ENCODE peak calls at places on chromosomes 11 and 22, in eight cellular contexts. X, K, A, V, P, B, Q and C are unnamed samples.
A peak's percentile ranks its signal among the peaks of the same experiment; 100 is the strongest.

GRCh38 chr22:42217752-42218280 is 52.6 kb downstream of the TCF20 start:
- DNase-seq in X (no peak), K (peak; percentile 50), A (no peak), V (no peak), P (no peak), B (no peak), Q (no peak), C (no peak)

GRCh38 chr11:102757823-102758549 is 22.4 kb downstream of the MMP10 start:
- DNase-seq in X (no peak), K (no peak), A (peak; percentile 92), V (no peak), P (peak; percentile 82), B (no peak), Q (no peak), C (no peak)

GRCh38 chr11:31437742-31438435 is 68.2 kb downstream of the DNAJC24 start:
- DNase-seq in X (no peak), K (no peak), A (peak; percentile 38), V (no peak), P (no peak), B (no peak), Q (no peak), C (no peak)

GRCh38 chr11:76614471-76615183 is 55.9 kb downstream of the LRRC32 start:
- DNase-seq in X (no peak), K (no peak), A (no peak), V (no peak), P (peak; percentile 55), B (peak; percentile 74), Q (no peak), C (peak; percentile 63)

GRCh38 chr11:134361661-134362060 is 29.9 kb downstream of the GLB1L2 start:
- DNase-seq in X (no peak), K (no peak), A (no peak), V (no peak), P (no peak), B (no peak), Q (peak; percentile 20), C (peak; percentile 3)

GRCh38 chr11:113131036-113131775 is 170.0 kb downstream of the NCAM1 start:
- DNase-seq in X (no peak), K (no peak), A (no peak), V (no peak), P (no peak), B (no peak), Q (no peak), C (peak; percentile 82)

GRCh38 chr11:61706452-61707400 is 26.5 kb downstream of the DAGLA start:
- DNase-seq in X (no peak), K (no peak), A (no peak), V (peak; percentile 39), P (no peak), B (peak; percentile 38), Q (no peak), C (no peak)

GRCh38 chr11:76553554-76554476 is 109.0 kb downstream of the EMSY start:
- DNase-seq in X (no peak), K (no peak), A (no peak), V (no peak), P (no peak), B (no peak), Q (no peak), C (no peak)

GRCh38 chr22:49525776-49526535 is 301.7 kb downstream of the BRD1 start:
- DNase-seq in X (no peak), K (no peak), A (no peak), V (no peak), P (no peak), B (no peak), Q (no peak), C (no peak)

GRCh38 chr11:128625766-128626165 is 38.4 kb upstream of the ETS1 start:
- DNase-seq in X (no peak), K (no peak), A (no peak), V (no peak), P (no peak), B (no peak), Q (no peak), C (no peak)

GRCh38 chr11:18352581-18352980 is 30.2 kb downstream of the GTF2H1 start:
- DNase-seq in X (no peak), K (no peak), A (no peak), V (no peak), P (peak; percentile 24), B (no peak), Q (no peak), C (no peak)

GRCh38 chr22:17569971-17570511 is 6.7 kb downstream of the SLC25A18 start:
- DNase-seq in X (no peak), K (no peak), A (no peak), V (no peak), P (peak; percentile 80), B (no peak), Q (no peak), C (no peak)

GRCh38 chr11:75272391-75272790 is 31.8 kb downstream of the TPBGL start:
- DNase-seq in X (no peak), K (no peak), A (no peak), V (no peak), P (no peak), B (no peak), Q (no peak), C (peak; percentile 0)

GRCh38 chr11:16403448-16403803 is 47.1 kb upstream of the SOX6 start:
- DNase-seq in X (no peak), K (no peak), A (no peak), V (no peak), P (no peak), B (no peak), Q (no peak), C (no peak)
- H3K27me3 ChIP-seq in X (no peaks in the 10 kb centered on the region), K (peaks cover 15% of the 10 kb centered on the region), A (no peaks in the 10 kb centered on the region), V (no peaks in the 10 kb centered on the region), P (peaks cover 64% of the 10 kb centered on the region), B (no peaks in the 10 kb centered on the region), Q (no peaks in the 10 kb centered on the region), C (no peaks in the 10 kb centered on the region)

GRCh38 chr22:44202261-44202789 is 21.6 kb downstream of the PARVG start:
- DNase-seq in X (peak; percentile 60), K (no peak), A (peak; percentile 2), V (no peak), P (peak; percentile 77), B (no peak), Q (no peak), C (no peak)

GRCh38 chr22:44201556-44202129 is 20.9 kb downstream of the PARVG start:
- DNase-seq in X (peak; percentile 33), K (no peak), A (no peak), V (no peak), P (no peak), B (peak; percentile 37), Q (no peak), C (no peak)

GRCh38 chr22:44204937-44205712 is 24.4 kb downstream of the PARVG start:
- DNase-seq in X (no peak), K (no peak), A (no peak), V (no peak), P (no peak), B (no peak), Q (no peak), C (no peak)

GRCh38 chr22:44200855-44201550 is 20.3 kb downstream of the PARVG start:
- DNase-seq in X (peak; percentile 39), K (no peak), A (no peak), V (no peak), P (peak; percentile 32), B (no peak), Q (no peak), C (no peak)

DNA sequence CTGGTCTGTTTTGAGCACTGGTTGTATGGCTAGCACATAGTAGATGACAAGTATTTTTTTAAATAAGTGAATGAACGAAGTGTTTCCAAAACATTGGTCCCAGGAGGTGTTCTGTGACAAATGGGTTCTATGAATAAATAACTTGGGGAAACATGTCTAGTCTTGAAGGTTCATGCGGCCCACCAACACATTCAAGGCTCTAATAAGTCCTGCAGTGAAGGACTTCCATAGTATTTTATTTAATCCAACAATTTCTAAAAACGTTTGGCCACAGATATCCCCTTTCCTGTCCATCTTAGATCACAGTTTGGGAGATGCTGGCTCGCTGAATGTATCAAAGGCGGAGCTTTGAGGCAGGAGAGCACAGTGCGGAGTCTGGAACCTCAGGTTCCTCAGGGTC is 22.5 kb downstream of the PARVG start:
- DNase-seq in X (no peak), K (no peak), A (no peak), V (no peak), P (no peak), B (no peak), Q (no peak), C (no peak)
- H3K4me1 ChIP-seq in X (peaks cover 17% of the 10 kb centered on the region), K (no peaks in the 10 kb centered on the region), A (peaks cover 12% of the 10 kb centered on the region), V (peaks cover 5% of the 10 kb centered on the region), P (peaks cover 5% of the 10 kb centered on the region), B (peaks cover 6% of the 10 kb centered on the region), Q (no peaks in the 10 kb centered on the region), C (peaks cover 2% of the 10 kb centered on the region)

DNA sequence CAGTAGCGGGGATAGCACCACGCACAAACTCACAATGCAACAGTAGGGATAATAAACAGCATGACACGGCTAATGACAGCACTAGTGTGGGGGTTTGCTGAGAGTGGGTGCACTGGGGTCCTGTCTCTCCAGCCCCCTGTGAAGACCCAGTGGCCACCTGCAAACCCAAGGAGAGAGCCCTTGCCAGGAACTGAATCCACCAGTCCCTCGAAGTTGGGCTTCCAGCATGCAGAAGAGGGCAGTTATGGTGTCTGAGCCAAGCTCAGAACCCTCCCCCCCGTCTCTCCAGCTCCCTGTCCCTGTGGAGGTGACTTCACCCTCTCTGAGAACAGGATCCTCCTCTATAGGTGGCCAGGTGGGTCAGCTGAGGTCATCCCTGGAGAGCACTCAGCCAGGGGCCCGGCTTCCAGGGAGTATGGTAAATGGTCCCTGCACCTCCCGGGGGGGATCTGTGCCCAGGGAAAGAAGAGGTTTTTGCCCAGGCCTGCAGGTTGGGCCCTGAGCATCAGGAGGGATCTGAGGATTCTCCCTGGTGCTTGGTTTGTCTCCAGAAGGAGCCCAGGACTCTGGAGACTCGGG is 86.3 kb upstream of the PRR5 start:
- DNase-seq in X (no peak), K (no peak), A (no peak), V (no peak), P (no peak), B (no peak), Q (no peak), C (no peak)
- H3K9me3 ChIP-seq in X (peaks cover 6% of the 10 kb centered on the region), K (peaks cover 27% of the 10 kb centered on the region), A (peaks cover 25% of the 10 kb centered on the region), V (peaks cover 3% of the 10 kb centered on the region), P (no peaks in the 10 kb centered on the region), B (no peaks in the 10 kb centered on the region), Q (no peaks in the 10 kb centered on the region), C (no peaks in the 10 kb centered on the region)

GRCh38 chr11:117597083-117597482 is 199.9 kb downstream of the DSCAML1 start:
- DNase-seq in X (no peak), K (peak; percentile 46), A (peak; percentile 30), V (peak; percentile 54), P (peak; percentile 51), B (peak; percentile 43), Q (peak; percentile 4), C (no peak)

GRCh38 chr11:117591316-117592039 is 205.5 kb downstream of the DSCAML1 start:
- DNase-seq in X (no peak), K (no peak), A (no peak), V (no peak), P (no peak), B (no peak), Q (no peak), C (no peak)

GRCh38 chr11:117600261-117600783 is 196.7 kb downstream of the DSCAML1 start:
- DNase-seq in X (no peak), K (no peak), A (no peak), V (no peak), P (no peak), B (no peak), Q (no peak), C (no peak)

GRCh38 chr11:117593065-117593464 is 204.0 kb downstream of the DSCAML1 start:
- DNase-seq in X (no peak), K (no peak), A (no peak), V (no peak), P (no peak), B (no peak), Q (no peak), C (no peak)

DNA sequence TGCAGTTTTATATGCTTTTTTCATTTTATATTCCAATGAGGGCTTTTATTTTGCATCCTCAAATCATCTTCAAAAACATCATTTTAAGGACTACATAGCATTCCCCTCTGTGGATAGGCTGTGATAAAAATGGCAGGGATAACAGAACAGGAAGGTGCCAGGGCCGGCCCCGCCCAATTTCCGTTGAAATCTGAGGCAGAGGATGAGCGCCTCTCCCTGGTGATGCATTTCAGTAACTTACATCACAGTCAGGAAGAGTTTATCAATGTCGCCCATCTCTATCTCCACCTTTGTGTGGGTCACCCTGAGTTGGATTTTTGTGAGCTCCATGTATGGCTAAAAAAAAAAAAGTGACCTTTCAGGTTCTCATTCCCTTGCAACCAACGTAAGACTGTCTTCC is 201.6 kb downstream of the DSCAML1 start:
- DNase-seq in X (no peak), K (no peak), A (no peak), V (peak; percentile 58), P (no peak), B (no peak), Q (no peak), C (no peak)
- H3K27me3 ChIP-seq in X (no peaks in the 10 kb centered on the region), K (no peaks in the 10 kb centered on the region), A (peaks cover 69% of the 10 kb centered on the region), V (no peaks in the 10 kb centered on the region), P (peaks cover 19% of the 10 kb centered on the region), B (no peaks in the 10 kb centered on the region), Q (no peaks in the 10 kb centered on the region), C (no peaks in the 10 kb centered on the region)